ENCODE peak calls at places on chromosomes 2 and 18, in nine cellular contexts. Y is upper lobe of right lung, T is WTC11, R is neural progenitor cell, N is lower leg skin, E is progenitor cell of endocrine pancreas, M is AG10803, Q is RWPE1, D is PC-3. W is an unnamed sample.

GRCh38 chr2:118940486-118941120 is 1.4 kb upstream of the MARCO start:
- DNase-seq in E (no peak), N (peak), Y (peak), Q (no peak), M (no peak), T (no peak), R (no peak), D (no peak), W (no peak)

GRCh38 chr2:129165001-129165400 is 814.5 kb upstream of the RAB6C start:
- DNase-seq in T (no peak), R (no peak), D (no peak), Q (no peak), N (no peak), E (no peak), M (no peak), Y (no peak), W (no peak)

GRCh38 chr2:171225302-171225980 is 64.7 kb upstream of the TLK1 start:
- DNase-seq in N (no peak), T (no peak), Y (no peak), R (no peak), M (peak), D (peak), E (no peak), Q (peak), W (no peak)

GRCh38 chr2:82591718-82592117 is 1867.4 kb downstream of the SUCLG1 start:
- DNase-seq in E (no peak), N (no peak), Q (no peak), R (no peak), Y (no peak), T (no peak), M (no peak), D (no peak), W (no peak)

GRCh38 chr2:119286661-119287060 is 63.0 kb downstream of the STEAP3 start:
- DNase-seq in M (no peak), N (peak), Q (no peak), R (no peak), T (no peak), E (no peak), D (no peak), Y (no peak), W (no peak)

GRCh38 chr2:26451700-26452099 is 26.2 kb downstream of the OTOF start:
- DNase-seq in N (no peak), M (no peak), D (no peak), R (no peak), Y (no peak), T (no peak), E (no peak), Q (no peak), W (no peak)

GRCh38 chr2:10410001-10410671 is 38.0 kb downstream of the ODC1 start:
- DNase-seq in Y (no peak), E (no peak), Q (no peak), R (no peak), M (no peak), T (no peak), D (no peak), N (no peak), W (no peak)

GRCh38 chr2:234676859-234677450 is 180.1 kb upstream of the ARL4C start:
- DNase-seq in E (no peak), Q (no peak), N (no peak), D (no peak), Y (no peak), T (no peak), M (no peak), R (peak), W (no peak)

GRCh38 chr2:44360749-44361329 is 455 bp downstream of the PREPL start:
- DNase-seq in E (no peak), R (peak), D (peak), T (no peak), Q (peak), M (peak), N (no peak), Y (no peak), W (no peak)

GRCh38 chr2:112661656-112662305 is 16.0 kb downstream of the SLC20A1 start:
- DNase-seq in M (no peak), Y (no peak), Q (no peak), R (no peak), N (no peak), E (no peak), D (peak), T (no peak), W (no peak)

GRCh38 chr2:24830351-24830750 is 37.1 kb downstream of the CENPO start:
- DNase-seq in R (no peak), Y (no peak), T (peak), M (peak), E (no peak), D (peak), N (no peak), Q (no peak), W (no peak)

GRCh38 chr2:85796549-85797262 is 42.9 kb downstream of the ATOH8 start:
- DNase-seq in E (no peak), Y (peak), Q (no peak), N (peak), D (no peak), M (peak), R (peak), T (no peak), W (peak)

GRCh38 chr2:75488157-75488556 is 72.6 kb downstream of the EVA1A start:
- DNase-seq in E (no peak), Y (no peak), T (no peak), N (no peak), D (no peak), M (no peak), Q (no peak), R (no peak), W (no peak)
- TF ChIP-seq CTCF in E (no peak), Y (no peak), T (no peak), N (no peak), D (no peak), M (no peak), Q (no peak), R (no peak), W (no peak)

GRCh38 chr2:95121495-95122196 is at the start of gene MRPS5:
- DNase-seq in T (peak), R (peak), N (peak), E (peak), Q (peak), Y (peak), D (peak), M (peak), W (peak)
- TF ChIP-seq CTCF in T (no peak), R (peak), N (no peak), E (peak), Q (peak), Y (no peak), D (no peak), M (peak), W (no peak)

GRCh38 chr2:185291035-185291647 is 447.5 kb upstream of the FSIP2 start:
- DNase-seq in M (peak), Q (peak), N (no peak), Y (peak), E (peak), T (peak), R (peak), D (peak), W (no peak)
- TF ChIP-seq CTCF in M (peak), Q (peak), N (no peak), Y (peak), E (peak), T (peak), R (peak), D (peak), W (no peak)

DNA sequence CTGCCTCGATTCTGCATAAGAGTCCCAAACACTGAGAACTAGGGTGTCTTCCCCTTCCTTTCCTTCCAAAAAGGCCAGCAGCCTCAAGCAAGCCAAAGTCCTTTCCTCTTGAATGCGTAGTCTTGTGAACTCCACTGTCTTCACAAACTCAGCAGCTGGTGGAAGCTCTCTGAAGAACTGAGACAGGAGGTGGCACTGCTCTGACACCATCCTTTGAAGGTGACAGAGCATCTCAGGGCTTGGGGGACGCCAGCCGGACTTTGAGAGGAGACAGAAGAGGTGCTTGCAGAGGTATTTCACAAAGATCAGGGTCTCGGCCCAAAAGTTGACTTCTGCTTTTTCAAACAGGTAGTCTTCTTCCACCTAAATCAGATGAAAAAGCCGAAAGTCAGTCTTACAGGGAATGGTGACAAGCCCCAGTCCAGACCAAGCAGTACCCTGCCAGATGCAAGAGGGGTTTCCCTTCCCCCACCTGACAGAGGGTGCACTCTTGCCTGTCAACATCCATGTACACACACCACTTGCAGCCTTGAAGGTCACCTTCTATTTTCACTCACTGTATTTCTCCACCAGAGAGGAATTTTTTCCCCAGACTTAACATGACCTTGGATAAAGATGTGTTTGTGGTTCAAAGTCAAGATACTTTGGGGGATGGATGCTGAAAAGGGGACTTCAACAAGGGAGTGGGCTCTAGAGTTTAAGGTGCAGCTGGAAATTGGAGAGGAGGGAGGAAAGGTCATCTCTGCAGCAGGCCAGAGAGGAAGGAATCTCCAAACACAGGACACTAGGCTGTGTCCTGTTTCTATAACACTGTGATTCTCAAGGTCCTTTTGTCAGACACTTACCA is 4.8 kb upstream of the ZFP36L2 start:
- DNase-seq in Y (peak), E (no peak), N (no peak), R (no peak), M (no peak), Q (no peak), T (no peak), D (no peak), W (no peak)
- TF ChIP-seq CTCF in Y (no peak), E (no peak), N (no peak), R (no peak), M (no peak), Q (no peak), T (no peak), D (no peak), W (no peak)

GRCh38 chr18:52700757-52701156 is 360.8 kb downstream of the DCC start:
- DNase-seq in Y (no peak), N (no peak), M (no peak), E (no peak), T (no peak), R (no peak), Q (no peak), D (no peak), W (no peak)

GRCh38 chr18:52700116-52700515 is 360.1 kb downstream of the DCC start:
- DNase-seq in R (no peak), M (no peak), T (no peak), D (no peak), Y (no peak), E (no peak), N (no peak), Q (no peak), W (no peak)

GRCh38 chr18:52694804-52695203 is 354.8 kb downstream of the DCC start:
- DNase-seq in Y (no peak), E (no peak), D (peak), Q (no peak), R (peak), T (peak), M (no peak), N (no peak), W (no peak)
- TF ChIP-seq CTCF in Y (peak), E (peak), D (peak), Q (no peak), R (peak), T (peak), M (peak), N (no peak), W (no peak)

GRCh38 chr2:27489118-27489497 is 435 bp downstream of the IFT172 start:
- DNase-seq in R (peak), T (no peak), E (no peak), Y (no peak), D (no peak), M (peak), N (no peak), Q (peak), W (no peak)
- TF ChIP-seq CTCF in R (no peak), T (no peak), E (no peak), Y (no peak), D (no peak), M (peak), N (no peak), Q (no peak), W (no peak)

DNA sequence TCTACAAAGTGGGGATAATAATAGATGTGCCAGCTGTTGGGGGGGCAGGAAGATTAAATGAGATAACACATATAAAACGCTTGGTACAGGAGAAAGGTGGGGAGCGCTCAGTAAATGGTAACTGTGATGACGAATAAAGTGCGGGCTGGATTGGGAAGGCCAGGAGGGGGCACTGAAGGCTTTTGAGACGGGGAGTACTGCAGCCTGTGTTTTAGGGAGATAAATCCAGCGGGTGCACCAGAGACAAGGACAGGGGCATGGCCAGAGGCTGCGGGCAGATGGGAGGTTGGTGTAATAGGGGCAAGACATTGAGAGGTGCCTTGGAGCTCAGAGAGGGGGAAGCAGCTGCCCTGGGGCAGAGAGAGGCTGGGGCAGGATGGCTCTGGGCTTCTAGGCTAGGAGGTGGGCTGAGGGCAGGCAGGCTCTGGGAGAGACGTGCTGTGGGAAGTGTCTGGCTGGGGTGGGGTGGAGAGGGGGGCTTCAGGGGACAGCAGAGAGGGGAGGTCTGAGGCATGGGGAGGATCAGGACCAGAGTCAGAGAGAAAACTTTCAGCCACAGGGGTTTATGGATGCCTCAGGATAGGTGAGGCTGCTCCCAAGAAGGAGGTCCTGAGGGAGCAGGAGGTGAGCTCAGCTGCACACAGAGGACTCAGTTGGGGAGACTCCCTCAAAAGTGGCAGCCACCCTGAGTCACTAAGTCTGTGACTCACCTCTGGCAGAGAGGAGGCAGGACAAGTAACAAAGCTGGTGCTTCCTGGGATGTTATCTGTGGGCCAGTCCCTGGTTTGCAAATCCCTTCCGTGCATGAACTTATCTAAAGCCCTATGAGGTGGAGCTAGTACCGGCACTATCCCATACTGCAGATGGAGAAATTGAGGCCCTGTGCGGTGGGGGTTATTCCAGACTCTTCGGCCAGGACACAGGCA is 18.9 kb downstream of the TEX44 start:
- DNase-seq in M (peak), Q (peak), R (peak), N (no peak), T (peak), E (no peak), Y (no peak), D (peak), W (no peak)
- TF ChIP-seq CTCF in M (peak), Q (no peak), R (peak), N (no peak), T (no peak), E (no peak), Y (no peak), D (peak), W (no peak)

DNA sequence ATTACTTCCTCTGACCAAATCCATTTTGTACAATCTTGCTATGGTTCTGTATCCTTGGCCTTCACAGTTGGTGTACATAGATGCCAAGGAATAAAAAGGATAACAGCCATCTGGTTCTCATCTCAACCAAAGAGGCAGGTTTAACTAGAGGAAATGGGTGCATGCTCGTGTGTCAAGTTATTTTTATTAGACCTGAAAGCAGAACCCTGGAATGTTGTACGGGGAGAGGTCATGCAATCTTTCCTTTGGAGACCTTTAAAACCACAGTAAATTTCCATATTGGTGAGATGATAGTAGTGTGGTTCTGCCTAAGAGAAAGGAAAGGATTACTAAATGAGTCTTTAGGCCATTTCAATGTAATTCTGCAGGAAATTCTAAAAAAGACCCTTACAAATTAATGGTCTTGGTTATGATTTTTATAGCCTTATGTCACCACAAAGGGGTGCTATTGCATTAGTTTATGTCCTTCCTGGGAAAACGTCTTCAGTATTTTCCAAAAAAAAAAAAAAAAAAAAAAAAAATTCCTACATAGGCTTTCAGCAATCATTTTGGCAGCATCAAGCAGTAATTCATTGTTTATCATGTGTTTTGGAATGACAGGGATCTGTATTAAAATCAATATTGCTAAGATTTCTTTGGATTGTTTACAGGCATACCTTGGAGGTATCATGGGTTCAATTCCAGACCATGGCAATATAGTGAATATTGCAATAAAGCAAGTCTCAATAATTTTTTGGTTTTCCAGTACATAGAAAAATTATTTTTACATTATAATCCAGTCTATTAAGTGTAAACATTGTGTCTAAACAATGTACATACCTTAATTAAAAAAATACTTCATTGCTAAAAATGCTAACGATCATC is 270.8 kb downstream of the NYAP2 start:
- DNase-seq in M (peak), R (peak), N (no peak), D (peak), T (no peak), E (no peak), Y (no peak), Q (peak), W (no peak)
- TF ChIP-seq CTCF in M (peak), R (peak), N (no peak), D (peak), T (no peak), E (peak), Y (peak), Q (peak), W (no peak)

W was measured in omental fat pad.